ENCODE peak calls at places on chromosomes 11 and 22, in eight cellular contexts. L is SW 1271, F is KG1, P is astrocyte of the hippocampus, U is A172, Y is posterior cingulate gyrus, V is H9, Z is EL. I is an unnamed sample.

GRCh38 chr11:64559351-64560138 is 31.5 kb upstream of the SLC22A12 start:
- DNase-seq in L (no peak), F (no peak), P (no peak), U (no peak), Y (no peak), V (peak; percentile 72), Z (no peak), I (no peak)

GRCh38 chr11:63738720-63739360 is 29.7 kb downstream of the ZFTA start:
- DNase-seq in L (no peak), F (peak; percentile 53), P (peak; percentile 87), U (peak; percentile 54), Y (peak; percentile 75), V (peak; percentile 63), Z (peak; percentile 77), I (peak; percentile 64)

GRCh38 chr11:19244621-19245020 is 3.9 kb upstream of the E2F8 start:
- DNase-seq in L (no peak), F (no peak), P (no peak), U (peak; percentile 23), Y (no peak), V (no peak), Z (peak; percentile 42), I (no peak)

GRCh38 chr11:91243630-91244029 is 981.0 kb upstream of the FAT3 start:
- DNase-seq in L (no peak), F (no peak), P (no peak), U (no peak), Y (no peak), V (no peak), Z (no peak), I (no peak)

GRCh38 chr11:2385156-2386151 is 8.3 kb downstream of the CD81 start:
- DNase-seq in L (no peak), F (no peak), P (no peak), U (no peak), Y (no peak), V (no peak), Z (no peak), I (no peak)

GRCh38 chr11:124669193-124669592 is 4.3 kb downstream of the SIAE start:
- DNase-seq in L (no peak), F (peak; percentile 29), P (peak; percentile 69), U (peak; percentile 23), Y (no peak), V (peak; percentile 51), Z (peak; percentile 34), I (peak; percentile 28)

GRCh38 chr11:70646272-70647049 is 248.1 kb downstream of the CTTN start:
- DNase-seq in L (no peak), F (no peak), P (no peak), U (no peak), Y (no peak), V (no peak), Z (no peak), I (no peak)

GRCh38 chr11:117946196-117946841 is 17.1 kb upstream of the TMPRSS13 start:
- DNase-seq in L (no peak), F (no peak), P (no peak), U (no peak), Y (no peak), V (no peak), Z (no peak), I (no peak)

GRCh38 chr11:13303668-13304649 is 26.4 kb downstream of the BMAL1 start:
- DNase-seq in L (no peak), F (no peak), P (no peak), U (no peak), Y (no peak), V (no peak), Z (no peak), I (no peak)

GRCh38 chr22:45552580-45553332 is 50.1 kb downstream of the FBLN1 start:
- DNase-seq in L (no peak), F (no peak), P (peak; percentile 80), U (peak; percentile 10), Y (no peak), V (peak; percentile 42), Z (peak; percentile 97), I (no peak)

GRCh38 chr11:9990221-9990973 is 303.6 kb downstream of the SBF2 start:
- DNase-seq in L (no peak), F (no peak), P (no peak), U (no peak), Y (no peak), V (no peak), Z (peak; percentile 24), I (no peak)

GRCh38 chr11:106031210-106031845 is 9.3 kb upstream of the MSANTD4 start:
- DNase-seq in L (no peak), F (no peak), P (no peak), U (no peak), Y (no peak), V (no peak), Z (no peak), I (no peak)

GRCh38 chr22:50292643-50293440 is 14.6 kb downstream of the PLXNB2 start:
- DNase-seq in L (no peak), F (peak; percentile 17), P (peak; percentile 30), U (no peak), Y (no peak), V (no peak), Z (no peak), I (no peak)

GRCh38 chr11:78254263-78254662 is 65.5 kb downstream of the USP35 start:
- DNase-seq in L (no peak), F (no peak), P (no peak), U (no peak), Y (no peak), V (no peak), Z (no peak), I (no peak)

GRCh38 chr22:20257474-20258299 is 10.4 kb downstream of the RTN4R start:
- DNase-seq in L (no peak), F (no peak), P (no peak), U (no peak), Y (no peak), V (no peak), Z (no peak), I (no peak)

GRCh38 chr22:48953103-48953720 is 874.5 kb downstream of the BRD1 start:
- DNase-seq in L (no peak), F (no peak), P (no peak), U (no peak), Y (no peak), V (no peak), Z (no peak), I (no peak)

GRCh38 chr22:31629741-31630184 is 32.3 kb downstream of the PISD start:
- DNase-seq in L (no peak), F (no peak), P (no peak), U (no peak), Y (no peak), V (no peak), Z (no peak), I (no peak)

GRCh38 chr11:69382131-69383128 is 88.5 kb downstream of the MYEOV start:
- DNase-seq in L (no peak), F (no peak), P (no peak), U (no peak), Y (no peak), V (peak; percentile 41), Z (peak; percentile 34), I (peak; percentile 70)

GRCh38 chr22:39279170-39279850 is 34.5 kb upstream of the PDGFB start:
- DNase-seq in L (no peak), F (no peak), P (no peak), U (no peak), Y (no peak), V (no peak), Z (no peak), I (no peak)

GRCh38 chr22:17381237-17381913 is 12.1 kb downstream of the CECR2 start:
- DNase-seq in L (no peak), F (no peak), P (no peak), U (no peak), Y (no peak), V (no peak), Z (no peak), I (no peak)

GRCh38 chr11:95898782-95899181 is 25.1 kb downstream of the MTMR2 start:
- DNase-seq in L (no peak), F (no peak), P (no peak), U (no peak), Y (no peak), V (no peak), Z (no peak), I (no peak)

GRCh38 chr11:945986-946385 is 20.3 kb downstream of the AP2A2 start:
- DNase-seq in L (no peak), F (no peak), P (peak; percentile 55), U (no peak), Y (peak; percentile 48), V (peak; percentile 75), Z (no peak), I (no peak)

GRCh38 chr22:37906364-37907008 is 389 bp downstream of the MICALL1 start:
- DNase-seq in L (no peak), F (no peak), P (no peak), U (no peak), Y (no peak), V (no peak), Z (peak; percentile 45), I (no peak)

GRCh38 chr22:25849514-25849913 is 107.5 kb downstream of the MYO18B start:
- DNase-seq in L (no peak), F (no peak), P (no peak), U (no peak), Y (no peak), V (no peak), Z (no peak), I (no peak)

GRCh38 chr11:117910525-117910924 is 18.7 kb downstream of the TMPRSS13 start:
- DNase-seq in L (no peak), F (no peak), P (no peak), U (no peak), Y (no peak), V (no peak), Z (no peak), I (no peak)

GRCh38 chr22:26502688-26503561 is 9.3 kb downstream of the TFIP11 start:
- DNase-seq in L (no peak), F (peak; percentile 64), P (peak; percentile 55), U (peak; percentile 22), Y (peak; percentile 40), V (peak; percentile 80), Z (peak; percentile 40), I (no peak)

GRCh38 chr11:114256176-114256897 is 39.9 kb upstream of the NNMT start:
- DNase-seq in L (no peak), F (no peak), P (no peak), U (no peak), Y (no peak), V (no peak), Z (no peak), I (no peak)

GRCh38 chr22:49189871-49190270 is 637.8 kb downstream of the BRD1 start:
- DNase-seq in L (no peak), F (no peak), P (no peak), U (no peak), Y (no peak), V (no peak), Z (no peak), I (no peak)

GRCh38 chr11:7905961-7906429 is 25.1 kb downstream of the OR10A6 start:
- DNase-seq in L (no peak), F (no peak), P (peak; percentile 15), U (no peak), Y (no peak), V (peak; percentile 59), Z (peak; percentile 80), I (no peak)

GRCh38 chr22:21754523-21755128 is 19.0 kb upstream of the YPEL1 start:
- DNase-seq in L (no peak), F (no peak), P (no peak), U (no peak), Y (peak; percentile 28), V (no peak), Z (no peak), I (no peak)

GRCh38 chr11:62233730-62234129 is 8.3 kb upstream of the SCGB1D2 start:
- DNase-seq in L (no peak), F (no peak), P (no peak), U (no peak), Y (no peak), V (no peak), Z (no peak), I (no peak)

I was measured in HCT116.